ENCODE peak calls at places on chromosomes 3 and 15, in five cellular contexts. One of them, this sample, is unnamed.

GRCh38 chr3:30848093-30848779 is 46.2 kb downstream of the GADL1 start:
- DNase-seq in HepG2: no peak
- DNase-seq in vagina: no peak
- DNase-seq in breast epithelium: no peak
- DNase-seq in H1: no peak
- DNase-seq in this sample: no peak

GRCh38 chr3:86990734-86991481 is at the start of gene VGLL3:
- DNase-seq in HepG2: no peak
- DNase-seq in vagina: no peak
- DNase-seq in breast epithelium: peak; percentile 30
- DNase-seq in H1: peak; percentile 88
- DNase-seq in this sample: peak; percentile 83

GRCh38 chr3:184145120-184145524 is 10.0 kb downstream of the EIF2B5 start:
- DNase-seq in HepG2: peak; percentile 49
- DNase-seq in vagina: no peak
- DNase-seq in breast epithelium: peak; percentile 53
- DNase-seq in H1: peak; percentile 62
- DNase-seq in this sample: peak; percentile 56

GRCh38 chr3:141294300-141294699 is 62.7 kb downstream of the PXYLP1 start:
- DNase-seq in HepG2: no peak
- DNase-seq in vagina: no peak
- DNase-seq in breast epithelium: no peak
- DNase-seq in H1: no peak
- DNase-seq in this sample: no peak

GRCh38 chr15:25891108-25891507 is 28.0 kb upstream of the ATP10A start:
- DNase-seq in HepG2: no peak
- DNase-seq in vagina: no peak
- DNase-seq in breast epithelium: no peak
- DNase-seq in H1: no peak
- DNase-seq in this sample: no peak

GRCh38 chr3:63076357-63076756 is 201.1 kb upstream of the CADPS start:
- DNase-seq in HepG2: peak; percentile 51
- DNase-seq in vagina: no peak
- DNase-seq in breast epithelium: no peak
- DNase-seq in H1: no peak
- DNase-seq in this sample: no peak

GRCh38 chr15:57288926-57289650 is 87.2 kb upstream of the CGNL1 start:
- DNase-seq in HepG2: no peak
- DNase-seq in vagina: no peak
- DNase-seq in breast epithelium: no peak
- DNase-seq in H1: no peak
- DNase-seq in this sample: no peak

GRCh38 chr15:70264014-70264492 is 166.3 kb upstream of the TLE3 start:
- DNase-seq in HepG2: no peak
- DNase-seq in vagina: no peak
- DNase-seq in breast epithelium: no peak
- DNase-seq in H1: no peak
- DNase-seq in this sample: no peak

GRCh38 chr15:46555547-46555946 is 920.7 kb downstream of the SQOR start:
- DNase-seq in HepG2: peak; percentile 7
- DNase-seq in vagina: no peak
- DNase-seq in breast epithelium: no peak
- DNase-seq in H1: no peak
- DNase-seq in this sample: no peak

GRCh38 chr3:54533856-54534255 is 394.0 kb downstream of the LRTM1 start:
- DNase-seq in HepG2: peak; percentile 3
- DNase-seq in vagina: peak; percentile 70
- DNase-seq in breast epithelium: no peak
- DNase-seq in H1: no peak
- DNase-seq in this sample: no peak

GRCh38 chr3:151751161-151751560 is 17.4 kb downstream of the AADACL2 start:
- DNase-seq in HepG2: no peak
- DNase-seq in vagina: no peak
- DNase-seq in breast epithelium: no peak
- DNase-seq in H1: no peak
- DNase-seq in this sample: no peak

GRCh38 chr15:76336254-76337046 is at the start of gene ISL2:
- DNase-seq in HepG2: peak; percentile 95
- DNase-seq in vagina: no peak
- DNase-seq in breast epithelium: no peak
- DNase-seq in H1: peak; percentile 97
- DNase-seq in this sample: peak; percentile 76

GRCh38 chr15:101560722-101561583 is 71.4 kb upstream of the PCSK6 start:
- DNase-seq in HepG2: no peak
- DNase-seq in vagina: peak; percentile 89
- DNase-seq in breast epithelium: no peak
- DNase-seq in H1: peak; percentile 28
- DNase-seq in this sample: no peak

GRCh38 chr3:184168363-184169120 is 6.1 kb upstream of the AP2M1 start:
- DNase-seq in HepG2: no peak
- DNase-seq in vagina: no peak
- DNase-seq in breast epithelium: no peak
- DNase-seq in H1: no peak
- DNase-seq in this sample: no peak

GRCh38 chr3:29083607-29084120 is 197.2 kb upstream of the RBMS3 start:
- DNase-seq in HepG2: no peak
- DNase-seq in vagina: no peak
- DNase-seq in breast epithelium: no peak
- DNase-seq in H1: no peak
- DNase-seq in this sample: peak; percentile 12

GRCh38 chr3:140765246-140765645 is 87.4 kb downstream of the TRIM42 start:
- DNase-seq in HepG2: no peak
- DNase-seq in vagina: no peak
- DNase-seq in breast epithelium: no peak
- DNase-seq in H1: peak; percentile 1
- DNase-seq in this sample: no peak

GRCh38 chr3:159844383-159844730 is 144.3 kb upstream of the IL12A start:
- DNase-seq in HepG2: no peak
- DNase-seq in vagina: no peak
- DNase-seq in breast epithelium: no peak
- DNase-seq in H1: no peak
- DNase-seq in this sample: no peak

GRCh38 chr3:57060089-57060829 is at the start of gene SPATA12:
- DNase-seq in HepG2: peak; percentile 91
- DNase-seq in vagina: no peak
- DNase-seq in breast epithelium: peak; percentile 82
- DNase-seq in H1: peak; percentile 67
- DNase-seq in this sample: peak; percentile 67

GRCh38 chr3:41317718-41318117 is 118.4 kb downstream of the CTNNB1 start:
- DNase-seq in HepG2: peak; percentile 28
- DNase-seq in vagina: no peak
- DNase-seq in breast epithelium: no peak
- DNase-seq in H1: no peak
- DNase-seq in this sample: no peak

GRCh38 chr3:132556467-132557159 is 40.5 kb upstream of the ACKR4 start:
- DNase-seq in HepG2: no peak
- DNase-seq in vagina: no peak
- DNase-seq in breast epithelium: peak; percentile 31
- DNase-seq in H1: no peak
- DNase-seq in this sample: no peak

GRCh38 chr15:74123685-74124084 is 6.7 kb upstream of the ISLR2 start:
- DNase-seq in HepG2: no peak
- DNase-seq in vagina: no peak
- DNase-seq in breast epithelium: no peak
- DNase-seq in H1: no peak
- DNase-seq in this sample: no peak

GRCh38 chr3:197490098-197490497 is 65.7 kb downstream of the BDH1 start:
- DNase-seq in HepG2: peak; percentile 38
- DNase-seq in vagina: no peak
- DNase-seq in breast epithelium: no peak
- DNase-seq in H1: no peak
- DNase-seq in this sample: no peak

GRCh38 chr3:184807549-184807948 is 4.4 kb upstream of the VPS8 start:
- DNase-seq in HepG2: no peak
- DNase-seq in vagina: no peak
- DNase-seq in breast epithelium: no peak
- DNase-seq in H1: no peak
- DNase-seq in this sample: no peak

GRCh38 chr3:29239377-29239776 is 41.5 kb upstream of the RBMS3 start:
- DNase-seq in HepG2: no peak
- DNase-seq in vagina: no peak
- DNase-seq in breast epithelium: no peak
- DNase-seq in H1: no peak
- DNase-seq in this sample: no peak

GRCh38 chr3:67657192-67657591 is 2.8 kb upstream of the SUCLG2 start:
- DNase-seq in HepG2: no peak
- DNase-seq in vagina: no peak
- DNase-seq in breast epithelium: no peak
- DNase-seq in H1: no peak
- DNase-seq in this sample: no peak

GRCh38 chr3:182342252-182342651 is 451.1 kb upstream of the ATP11B start:
- DNase-seq in HepG2: no peak
- DNase-seq in vagina: no peak
- DNase-seq in breast epithelium: no peak
- DNase-seq in H1: no peak
- DNase-seq in this sample: no peak

GRCh38 chr15:66019826-66020398 is 150.6 kb downstream of the RAB11A start:
- DNase-seq in HepG2: no peak
- DNase-seq in vagina: no peak
- DNase-seq in breast epithelium: no peak
- DNase-seq in H1: no peak
- DNase-seq in this sample: no peak

GRCh38 chr15:66018178-66018797 is 149.0 kb downstream of the RAB11A start:
- DNase-seq in HepG2: no peak
- DNase-seq in vagina: no peak
- DNase-seq in breast epithelium: no peak
- DNase-seq in H1: no peak
- DNase-seq in this sample: no peak

GRCh38 chr15:66017009-66017408 is 147.7 kb downstream of the RAB11A start:
- DNase-seq in HepG2: no peak
- DNase-seq in vagina: no peak
- DNase-seq in breast epithelium: no peak
- DNase-seq in H1: no peak
- DNase-seq in this sample: no peak

GRCh38 chr15:66021801-66022525 is 152.7 kb downstream of the RAB11A start:
- DNase-seq in HepG2: no peak
- DNase-seq in vagina: no peak
- DNase-seq in breast epithelium: no peak
- DNase-seq in H1: no peak
- DNase-seq in this sample: no peak

GRCh38 chr15:66019377-66019776 is 150.1 kb downstream of the RAB11A start:
- DNase-seq in HepG2: no peak
- DNase-seq in vagina: no peak
- DNase-seq in breast epithelium: no peak
- DNase-seq in H1: no peak
- DNase-seq in this sample: no peak
- TF ChIP-seq POLR2AphosphoS5 in HepG2: no peak
- TF ChIP-seq POLR2AphosphoS5 in vagina: no peak
- TF ChIP-seq POLR2AphosphoS5 in breast epithelium: no peak
- TF ChIP-seq POLR2AphosphoS5 in H1: no peak
- TF ChIP-seq POLR2AphosphoS5 in this sample: no peak

DNA sequence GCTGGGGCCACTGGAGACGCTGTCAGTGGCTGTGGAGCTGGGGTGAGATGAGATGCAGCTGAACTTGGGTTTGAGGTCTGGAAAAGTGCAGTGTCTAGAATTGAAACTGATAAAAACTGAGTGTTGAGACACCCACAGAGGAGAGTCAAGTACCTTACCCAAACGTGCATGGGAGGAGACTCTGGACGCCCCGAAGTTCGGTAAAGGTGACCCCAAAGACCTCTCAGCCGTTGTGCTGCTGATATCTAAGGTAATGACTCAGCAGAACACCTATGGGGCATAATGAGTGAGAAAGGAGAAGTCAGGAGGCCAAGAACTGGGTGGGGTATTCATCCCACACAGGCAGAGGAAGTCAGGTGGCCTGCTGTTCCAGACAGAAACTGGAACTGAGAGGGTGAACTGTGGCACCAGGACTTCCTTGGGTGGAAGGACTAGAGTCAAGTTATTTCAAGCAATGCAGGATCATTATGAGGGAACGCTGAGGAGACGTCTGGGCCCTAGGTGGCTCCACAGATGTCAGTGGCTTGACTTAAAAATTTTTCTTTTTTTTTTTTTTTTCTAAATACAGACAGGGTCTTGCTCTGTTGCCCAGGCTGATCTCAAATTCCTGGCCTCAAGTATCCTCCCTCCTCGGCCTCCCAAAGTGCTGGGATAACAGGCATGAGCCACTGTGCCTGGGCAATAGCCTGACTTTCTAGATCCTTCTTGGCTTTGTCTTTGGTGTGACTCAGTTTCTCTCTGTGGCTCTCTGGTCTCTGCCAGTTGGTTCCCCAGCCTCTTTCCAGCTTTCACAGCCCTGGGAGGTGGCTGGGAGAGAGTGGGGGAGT is 67.6 kb upstream of the GCNT3 start:
- DNase-seq in HepG2: no peak
- DNase-seq in vagina: no peak
- DNase-seq in breast epithelium: no peak
- DNase-seq in H1: no peak
- DNase-seq in this sample: no peak
- H3K4me3 ChIP-seq in HepG2: no peak overlapping the region
- H3K4me3 ChIP-seq in vagina: no peak overlapping the region
- H3K4me3 ChIP-seq in breast epithelium: no peak overlapping the region
- H3K4me3 ChIP-seq in H1: no peak overlapping the region
- H3K4me3 ChIP-seq in this sample: no peak overlapping the region

GRCh38 chr15:72162569-72162968 is 35.0 kb downstream of the GRAMD2A start:
- DNase-seq in HepG2: no peak
- DNase-seq in vagina: no peak
- DNase-seq in breast epithelium: no peak
- DNase-seq in H1: no peak
- DNase-seq in this sample: no peak

GRCh38 chr15:72161351-72162132 is 36.0 kb downstream of the GRAMD2A start:
- DNase-seq in HepG2: no peak
- DNase-seq in vagina: no peak
- DNase-seq in breast epithelium: no peak
- DNase-seq in H1: peak; percentile 39
- DNase-seq in this sample: no peak

GRCh38 chr15:72160846-72161245 is 36.7 kb downstream of the GRAMD2A start:
- DNase-seq in HepG2: no peak
- DNase-seq in vagina: no peak
- DNase-seq in breast epithelium: no peak
- DNase-seq in H1: peak; percentile 24
- DNase-seq in this sample: no peak

GRCh38 chr15:72166716-72167417 is 30.7 kb downstream of the GRAMD2A start:
- DNase-seq in HepG2: no peak
- DNase-seq in vagina: no peak
- DNase-seq in breast epithelium: no peak
- DNase-seq in H1: no peak
- DNase-seq in this sample: no peak

DNA sequence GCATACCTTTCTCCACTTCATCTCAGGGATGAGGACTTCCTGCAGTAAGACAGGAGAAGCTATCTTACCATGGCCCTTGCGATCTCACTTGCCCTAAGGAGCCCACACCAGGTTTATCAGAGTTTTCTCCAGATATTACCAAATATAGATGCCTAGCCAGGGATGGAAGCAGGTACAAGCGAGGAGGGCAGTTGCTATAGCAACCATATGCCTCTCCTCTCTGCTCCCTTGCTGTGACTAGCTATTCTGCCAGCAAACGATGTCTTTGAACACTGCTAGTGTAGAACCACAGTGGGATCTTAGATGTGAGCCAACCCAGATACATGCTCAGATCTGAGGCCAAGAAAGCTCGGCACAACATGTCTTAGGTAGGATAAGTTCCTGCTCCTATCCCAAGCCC is 33.9 kb downstream of the GRAMD2A start:
- DNase-seq in HepG2: no peak
- DNase-seq in vagina: no peak
- DNase-seq in breast epithelium: no peak
- DNase-seq in H1: no peak
- DNase-seq in this sample: no peak
- TF ChIP-seq POLR2AphosphoS5 in HepG2: no peak
- TF ChIP-seq POLR2AphosphoS5 in vagina: no peak
- TF ChIP-seq POLR2AphosphoS5 in breast epithelium: no peak
- TF ChIP-seq POLR2AphosphoS5 in H1: no peak
- TF ChIP-seq POLR2AphosphoS5 in this sample: no peak

GRCh38 chr3:53071882-53072431 is 26.1 kb upstream of the SFMBT1 start:
- DNase-seq in HepG2: no peak
- DNase-seq in vagina: no peak
- DNase-seq in breast epithelium: no peak
- DNase-seq in H1: no peak
- DNase-seq in this sample: no peak
- H3K4me3 ChIP-seq in HepG2: peak overlapping the region; percentile 70
- H3K4me3 ChIP-seq in vagina: no peak overlapping the region
- H3K4me3 ChIP-seq in breast epithelium: peak overlapping the region; percentile 82
- H3K4me3 ChIP-seq in H1: no peak overlapping the region
- H3K4me3 ChIP-seq in this sample: no peak overlapping the region